ENCODE peak calls at places on chromosomes 6 and 20, in four cellular contexts. P is T follicular helper cell, Q is lower leg skin, M is uterus. F is an unnamed sample.

GRCh38 chr6:130118236-130118635 is 99.9 kb downstream of the L3MBTL3 start:
- DNase-seq in P (no peak), M (no peak), Q (no peak), F (no peak)

GRCh38 chr6:140636698-140637402 is 1262.4 kb upstream of the CITED2 start:
- DNase-seq in Q (no peak), P (no peak), M (no peak), F (no peak)

GRCh38 chr6:159232106-159232645 is 63.0 kb downstream of the FNDC1 start:
- DNase-seq in M (no peak), P (no peak), Q (no peak), F (no peak)

GRCh38 chr6:19838442-19839236 is 1.5 kb downstream of the ID4 start:
- DNase-seq in M (peak; percentile 21), P (no peak), Q (peak; percentile 37), F (peak; percentile 92)

GRCh38 chr6:110181131-110182027 is 1.2 kb downstream of the CDC40 start:
- DNase-seq in M (no peak), P (no peak), Q (no peak), F (no peak)

GRCh38 chr6:36204068-36204753 is 7.7 kb downstream of the BRPF3 start:
- DNase-seq in Q (no peak), P (peak; percentile 17), M (no peak), F (no peak)

GRCh38 chr6:85460951-85461805 is 11.3 kb downstream of the NT5E start:
- DNase-seq in Q (no peak), M (peak; percentile 47), P (no peak), F (no peak)

GRCh38 chr20:36408219-36408618 is 102.1 kb downstream of the DLGAP4 start:
- DNase-seq in P (no peak), Q (peak; percentile 37), M (no peak), F (peak; percentile 57)

GRCh38 chr6:109260701-109261100 is 121.6 kb downstream of the CD164 start:
- DNase-seq in Q (no peak), M (no peak), P (no peak), F (no peak)

GRCh38 chr6:33848498-33848897 is 44.7 kb upstream of the MLN start:
- DNase-seq in P (no peak), Q (no peak), M (no peak), F (no peak)

GRCh38 chr20:46946181-46946624 is 51.6 kb downstream of the EYA2 start:
- DNase-seq in P (no peak), Q (no peak), M (no peak), F (no peak)

GRCh38 chr6:165776699-165777098 is 113.7 kb upstream of the PDE10A start:
- DNase-seq in P (no peak), M (no peak), Q (no peak), F (no peak)

GRCh38 chr6:161903584-161904232 is 629.8 kb upstream of the AGPAT4 start:
- DNase-seq in Q (no peak), P (no peak), M (no peak), F (no peak)

GRCh38 chr6:20652276-20652675 is 118.0 kb downstream of the CDKAL1 start:
- DNase-seq in Q (no peak), P (no peak), M (no peak), F (no peak)

GRCh38 chr20:61460261-61461047 is 208.4 kb downstream of the CDH4 start:
- DNase-seq in M (no peak), Q (no peak), P (no peak), F (peak; percentile 65)

GRCh38 chr20:33733654-33734576 is 2.1 kb downstream of the ZNF341 start:
- DNase-seq in M (no peak), Q (no peak), P (no peak), F (peak; percentile 66)

GRCh38 chr20:33489495-33490022 is 337 bp upstream of the CBFA2T2 start:
- DNase-seq in P (peak; percentile 98), Q (peak; percentile 99), M (peak; percentile 100), F (peak; percentile 100)

GRCh38 chr20:25225642-25226432 is 22.0 kb upstream of the PYGB start:
- DNase-seq in P (no peak), M (no peak), Q (no peak), F (no peak)

GRCh38 chr6:125953502-125953875 is 3.1 kb upstream of the HINT3 start:
- DNase-seq in Q (no peak), P (no peak), M (no peak), F (peak; percentile 90)

GRCh38 chr6:31354248-31354647 is 2.7 kb downstream of the HLA-B start:
- DNase-seq in P (no peak), M (no peak), Q (no peak), F (no peak)

GRCh38 chr20:13870349-13870748 is 85.5 kb downstream of the NDUFAF5 start:
- DNase-seq in P (no peak), Q (no peak), M (no peak), F (peak; percentile 74)

GRCh38 chr6:35787266-35788218 is 6.7 kb downstream of the CLPSL1 start:
- DNase-seq in Q (no peak), M (no peak), P (no peak), F (no peak)

GRCh38 chr6:70668499-70668812 is 773 bp downstream of the SMAP1 start:
- DNase-seq in P (peak; percentile 24), Q (no peak), M (no peak), F (no peak)

GRCh38 chr6:34472425-34472824 is 6.5 kb downstream of the PACSIN1 start:
- DNase-seq in P (no peak), Q (no peak), M (no peak), F (no peak)

GRCh38 chr6:43901330-43902230 is 131.6 kb downstream of the VEGFA start:
- DNase-seq in Q (no peak), M (peak; percentile 47), P (no peak), F (no peak)

GRCh38 chr20:44810391-44811149 is at the start of gene RIMS4:
- DNase-seq in P (no peak), Q (no peak), M (no peak), F (peak; percentile 77)

GRCh38 chr20:39886650-39887190 is 802.3 kb downstream of the MAFB start:
- DNase-seq in M (no peak), Q (peak; percentile 51), P (no peak), F (no peak)